ENCODE peak calls at places on chromosomes 12 and 14, in seven cellular contexts. D is activated T-cell treated with anti-CD3 and anti-CD28 coated beads for 48 hours; M is GM10248; O is activated CD4-positive, CD25-positive, alpha-beta regulatory T cell; V is GDM1; N is endothelial cell of umbilical vein; Q is endothelial cell. W is an unnamed sample.

GRCh38 chr12:27525373-27525772 is 1.4 kb downstream of the PPFIBP1 start:
- DNase-seq in V (no peak), D (no peak), M (no peak), N (peak; percentile 88), O (no peak), Q (peak; percentile 41), W (no peak)

GRCh38 chr14:98594156-98594555 is 677.8 kb downstream of the BCL11B start:
- DNase-seq in Q (no peak), D (no peak), V (no peak), M (no peak), N (no peak), O (no peak), W (no peak)

GRCh38 chr14:49339130-49339529 is 247.1 kb downstream of the RPS29 start:
- DNase-seq in M (no peak), N (no peak), D (no peak), O (no peak), Q (no peak), V (no peak), W (no peak)

GRCh38 chr14:90728951-90729350 is 87.3 kb downstream of the TTC7B start:
- DNase-seq in Q (no peak), M (no peak), O (no peak), N (no peak), D (no peak), V (no peak), W (no peak)

GRCh38 chr14:55794655-55795583 is 214.9 kb downstream of the KTN1 start:
- DNase-seq in V (no peak), M (no peak), D (no peak), O (no peak), Q (no peak), N (peak; percentile 33), W (no peak)

GRCh38 chr12:116346751-116347150 is 69.3 kb upstream of the MED13L start:
- DNase-seq in O (no peak), V (no peak), N (peak; percentile 88), Q (no peak), M (no peak), D (no peak), W (no peak)

GRCh38 chr14:24100197-24100981 is 6.3 kb downstream of the PCK2 start:
- DNase-seq in V (no peak), N (no peak), M (no peak), O (no peak), Q (no peak), D (no peak), W (no peak)

GRCh38 chr14:31207287-31207745 is 277 bp downstream of the HECTD1 start:
- DNase-seq in O (peak; percentile 64), M (no peak), D (no peak), V (no peak), N (no peak), Q (no peak), W (no peak)

GRCh38 chr12:71029302-71029701 is 108.8 kb upstream of the PTPRR start:
- DNase-seq in M (no peak), D (no peak), Q (no peak), V (no peak), O (no peak), N (no peak), W (no peak)

GRCh38 chr14:83870556-83870955 is 1659.4 kb upstream of the FLRT2 start:
- DNase-seq in D (no peak), Q (no peak), M (no peak), O (no peak), N (no peak), V (no peak), W (no peak)

GRCh38 chr12:107468976-107469375 is 216.6 kb upstream of the PWP1 start:
- DNase-seq in V (no peak), Q (no peak), M (no peak), D (no peak), O (no peak), N (no peak), W (no peak)

GRCh38 chr12:108099778-108100177 is 29.3 kb upstream of the WSCD2 start:
- DNase-seq in O (no peak), M (no peak), N (no peak), V (no peak), Q (no peak), D (no peak), W (no peak)

GRCh38 chr14:38786921-38787320 is 316.1 kb downstream of the SEC23A start:
- DNase-seq in V (no peak), Q (no peak), D (no peak), O (no peak), M (no peak), N (no peak), W (no peak)

GRCh38 chr12:111482464-111482863 is 76.7 kb downstream of the SH2B3 start:
- DNase-seq in D (no peak), M (no peak), Q (no peak), N (no peak), O (no peak), V (no peak), W (no peak)

GRCh38 chr12:100666588-100666987 is 93.1 kb downstream of the GAS2L3 start:
- DNase-seq in Q (no peak), M (no peak), D (no peak), N (no peak), V (no peak), O (no peak), W (no peak)

GRCh38 chr14:56211844-56212243 is 93.6 kb downstream of the PELI2 start:
- DNase-seq in N (no peak), D (no peak), Q (no peak), M (no peak), O (no peak), V (no peak), W (no peak)

GRCh38 chr14:95523051-95523817 is 6.8 kb upstream of the SYNE3 start:
- DNase-seq in N (no peak), Q (no peak), V (no peak), D (no peak), M (no peak), O (no peak), W (peak; percentile 49)

GRCh38 chr12:41946106-41946505 is 198.6 kb downstream of the GXYLT1 start:
- DNase-seq in M (no peak), V (no peak), O (no peak), D (no peak), N (no peak), Q (no peak), W (no peak)

GRCh38 chr12:120571299-120571698 is 9.9 kb downstream of the POP5 start:
- DNase-seq in Q (no peak), N (no peak), D (no peak), M (no peak), V (no peak), O (no peak), W (no peak)

GRCh38 chr14:26403760-26404159 is 194.1 kb downstream of the NOVA1 start:
- DNase-seq in Q (no peak), N (no peak), M (no peak), D (no peak), O (no peak), V (no peak), W (no peak)

GRCh38 chr12:132222096-132222807 is 78.0 kb downstream of the NOC4L start:
- DNase-seq in O (no peak), M (no peak), V (peak; percentile 59), Q (peak; percentile 30), N (no peak), D (peak; percentile 11), W (peak; percentile 44)

GRCh38 chr14:79483472-79483871 is 727.8 kb downstream of the DIO2 start:
- DNase-seq in V (no peak), M (no peak), Q (no peak), N (no peak), O (no peak), D (no peak), W (no peak)

GRCh38 chr14:64806202-64806861 is 73.4 kb downstream of the SPTB start:
- DNase-seq in D (no peak), V (no peak), N (no peak), Q (no peak), O (no peak), M (no peak), W (no peak)

GRCh38 chr12:27822076-27822712 is 42.2 kb upstream of the MANSC4 start:
- DNase-seq in D (peak; percentile 58), V (no peak), Q (no peak), N (peak; percentile 95), M (peak; percentile 58), O (peak; percentile 49), W (no peak)

GRCh38 chr14:77508876-77509275 is 10.3 kb upstream of the ISM2 start:
- DNase-seq in Q (no peak), D (no peak), O (no peak), N (no peak), V (no peak), M (no peak), W (no peak)

GRCh38 chr12:70557583-70558263 is 79.5 kb downstream of the PTPRB start:
- DNase-seq in D (no peak), M (no peak), N (no peak), Q (no peak), O (no peak), V (no peak), W (no peak)

GRCh38 chr12:30286345-30286926 is 409.2 kb downstream of the IPO8 start:
- DNase-seq in V (no peak), D (no peak), Q (peak; percentile 11), O (no peak), N (peak; percentile 64), M (no peak), W (no peak)

GRCh38 chr12:100566887-100567637 is 6.4 kb upstream of the GAS2L3 start:
- DNase-seq in O (no peak), M (peak; percentile 63), D (no peak), V (peak; percentile 27), Q (no peak), N (no peak), W (no peak)